ENCODE peak calls at places on chromosome 5, in four cellular contexts. T is AG04450, E is BE2C, M is body of pancreas. A is an unnamed sample.

GRCh38 chr5:67010684-67011409 is 185.8 kb downstream of the CD180 start:
- DNase-seq in E (no peak), M (no peak), T (peak), A (no peak)

GRCh38 chr5:119386945-119387344 is 31.1 kb downstream of the TNFAIP8 start:
- DNase-seq in E (no peak), T (no peak), M (peak), A (no peak)

GRCh38 chr5:72205431-72206009 is 98.2 kb downstream of the MAP1B start:
- DNase-seq in M (no peak), T (no peak), E (no peak), A (no peak)

GRCh38 chr5:93100433-93100832 is 480.6 kb downstream of the NR2F1-AS1 start:
- DNase-seq in M (no peak), E (no peak), T (no peak), A (no peak)

GRCh38 chr5:145976431-145977155 is 40.2 kb downstream of the SH3RF2 start:
- DNase-seq in E (no peak), T (no peak), M (peak), A (no peak)

GRCh38 chr5:180026725-180027448 is 44.7 kb downstream of the RNF130 start:
- DNase-seq in T (no peak), M (no peak), E (no peak), A (no peak)

GRCh38 chr5:83846601-83847000 is 125.9 kb upstream of the HAPLN1 start:
- DNase-seq in M (no peak), T (no peak), E (peak), A (no peak)

GRCh38 chr5:177300971-177301370 is 2.5 kb downstream of the RAB24 start:
- DNase-seq in E (no peak), T (no peak), M (no peak), A (no peak)

GRCh38 chr5:107215581-107215980 is 455.2 kb downstream of the EFNA5 start:
- DNase-seq in E (no peak), T (no peak), M (no peak), A (no peak)

GRCh38 chr5:135739383-135739961 is 95.0 kb upstream of the SLC25A48 start:
- DNase-seq in M (no peak), T (no peak), E (no peak), A (no peak)

GRCh38 chr5:173671121-173671949 is 54.9 kb upstream of the BOD1 start:
- DNase-seq in M (peak), E (peak), T (no peak), A (no peak)

GRCh38 chr5:33230467-33231078 is 210.2 kb upstream of the TARS1 start:
- DNase-seq in E (no peak), T (no peak), M (no peak), A (no peak)

GRCh38 chr5:157371655-157372471 is 88.2 kb upstream of the NIPAL4 start:
- DNase-seq in M (no peak), T (no peak), E (no peak), A (no peak)

DNA sequence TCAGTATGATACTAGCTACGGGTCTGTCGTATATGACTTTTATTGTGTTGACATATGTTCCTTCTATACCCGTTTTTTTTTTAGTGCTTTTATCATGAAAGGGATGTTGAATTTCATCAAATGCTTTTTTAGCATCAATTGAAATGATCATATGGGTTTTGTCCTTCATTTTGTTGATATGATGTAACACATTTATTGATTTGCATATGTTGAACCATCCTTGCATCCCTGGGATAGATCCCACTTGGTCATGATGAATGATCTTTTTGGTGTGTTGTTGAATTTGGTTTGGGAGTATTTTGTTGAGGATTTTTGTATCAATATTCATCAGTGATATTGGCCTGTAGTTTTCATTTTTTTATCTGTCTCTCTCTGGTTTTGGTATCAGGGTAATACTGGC is 50.9 kb downstream of the OSMR start:
- DNase-seq in E (no peak), M (no peak), T (no peak), A (no peak)
- H3K4me3 ChIP-seq in E (no peak), M (no peak), T (no peak), A (no peak)

DNA sequence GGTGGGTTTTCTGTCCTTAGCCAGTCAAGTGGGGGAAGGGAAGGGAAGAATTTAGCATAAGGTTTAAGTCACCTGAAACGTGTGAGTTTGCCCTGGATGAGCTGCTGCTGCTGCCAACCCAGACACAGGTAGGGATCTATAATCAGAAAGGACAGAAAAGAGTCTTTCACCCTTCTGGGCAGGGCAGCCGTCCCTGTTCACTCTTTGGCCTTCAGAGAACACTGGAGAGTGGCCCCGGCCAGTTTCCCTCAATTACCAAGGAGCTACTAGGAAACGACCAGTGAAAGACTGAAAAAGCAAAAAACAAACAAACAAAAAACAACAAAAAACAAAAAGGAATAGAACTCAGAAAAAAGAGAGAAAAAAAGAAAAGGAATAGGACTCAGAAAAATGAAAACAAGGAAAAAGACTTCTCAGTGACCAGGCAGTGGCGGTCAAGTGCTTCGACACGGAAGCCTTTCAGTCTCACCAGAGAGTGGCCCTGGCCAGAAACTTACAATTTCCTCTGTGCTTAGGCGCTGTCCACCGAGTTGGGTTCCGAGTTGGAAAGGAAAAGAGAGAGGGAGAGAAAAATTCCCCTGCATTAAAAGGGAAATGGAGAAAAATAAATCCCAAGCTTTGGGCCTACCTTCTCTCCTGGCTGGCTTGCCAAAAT is 2.5 kb upstream of the GM2A start:
- DNase-seq in E (no peak), M (no peak), T (no peak), A (no peak)
- H3K4me3 ChIP-seq in E (no peak), M (no peak), T (no peak), A (no peak)

DNA sequence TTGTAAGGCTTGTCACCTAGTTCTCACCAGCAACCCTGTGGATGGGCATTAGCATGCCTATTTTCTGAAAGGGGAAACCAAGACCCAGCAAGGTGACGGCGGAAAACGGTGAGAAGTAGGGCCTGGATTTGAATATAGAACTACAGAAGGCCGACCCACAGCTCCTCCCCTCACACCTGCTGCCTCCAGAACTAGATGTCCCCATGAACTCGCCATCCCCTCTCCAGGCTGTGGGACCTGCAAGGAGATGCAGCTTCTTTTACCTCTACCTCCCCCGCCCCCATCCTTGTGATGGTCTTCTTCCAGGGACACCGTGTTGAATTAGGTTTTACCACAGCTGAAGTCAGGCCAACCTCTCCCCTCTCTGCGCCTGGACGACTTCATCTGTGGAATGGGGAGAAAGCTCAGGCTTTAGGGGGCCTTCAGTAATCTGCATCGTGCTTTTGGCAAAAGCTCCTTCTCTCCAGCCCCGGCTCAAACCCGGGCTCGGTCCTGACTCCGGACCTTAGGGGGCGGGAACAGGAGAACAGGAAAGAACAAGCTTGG is 4.2 kb upstream of the MSX2 start:
- DNase-seq in E (no peak), T (no peak), M (no peak), A (no peak)
- H3K4me3 ChIP-seq in E (no peak), T (no peak), M (no peak), A (no peak)

DNA sequence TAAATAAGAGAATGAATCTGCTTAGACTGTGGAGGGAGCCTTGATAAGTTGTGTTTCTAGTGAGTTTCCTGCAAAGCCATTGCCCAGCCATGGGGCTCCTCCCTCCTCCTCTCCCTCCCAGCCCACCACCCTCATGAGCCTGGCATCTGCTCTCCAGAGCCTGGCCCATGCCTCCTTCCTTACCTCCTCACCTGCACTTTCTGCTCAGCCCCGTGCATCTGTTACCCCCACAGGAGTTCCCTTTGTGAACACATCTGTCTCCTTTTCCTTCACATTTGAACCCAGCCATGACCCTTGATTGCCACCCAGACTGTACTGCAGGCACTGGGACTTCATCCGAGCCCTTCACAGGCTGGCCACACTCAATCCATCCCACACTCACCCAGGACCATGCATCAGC is 395.6 kb downstream of the IRX2 start:
- DNase-seq in E (no peak), M (no peak), T (no peak), A (no peak)
- H3K4me3 ChIP-seq in E (no peak), M (no peak), T (no peak), A (no peak)

GRCh38 chr5:14209836-14210235 is 66.7 kb downstream of the TRIO start:
- DNase-seq in T (no peak), E (no peak), M (no peak), A (no peak)

GRCh38 chr5:14206028-14206725 is 63.0 kb downstream of the TRIO start:
- DNase-seq in T (no peak), E (no peak), M (no peak), A (no peak)

GRCh38 chr5:14209222-14209822 is 66.2 kb downstream of the TRIO start:
- DNase-seq in M (no peak), T (no peak), E (no peak), A (no peak)

GRCh38 chr5:14210729-14211128 is 67.6 kb downstream of the TRIO start:
- DNase-seq in T (no peak), M (no peak), E (no peak), A (no peak)

GRCh38 chr5:14208071-14209021 is 65.2 kb downstream of the TRIO start:
- DNase-seq in T (peak), E (no peak), M (no peak), A (no peak)
- H3K4me3 ChIP-seq in T (peak), E (no peak), M (no peak), A (no peak)

GRCh38 chr5:140548300-140548688 is 832 bp downstream of the EIF4EBP3 start:
- DNase-seq in M (peak), E (no peak), T (no peak), A (no peak)
- H3K4me3 ChIP-seq in M (no peak), E (peak), T (peak), A (peak)

GRCh38 chr5:168059111-168059510 is 232.3 kb upstream of the WWC1 start:
- DNase-seq in M (no peak), E (no peak), T (no peak), A (no peak)

GRCh38 chr5:168066536-168067208 is 224.8 kb upstream of the WWC1 start:
- DNase-seq in E (no peak), M (no peak), T (no peak), A (no peak)

GRCh38 chr5:168064457-168064856 is 227.0 kb upstream of the WWC1 start:
- DNase-seq in M (no peak), E (no peak), T (no peak), A (no peak)

GRCh38 chr5:168070761-168071160 is 220.7 kb upstream of the WWC1 start:
- DNase-seq in T (no peak), E (no peak), M (no peak), A (no peak)

DNA sequence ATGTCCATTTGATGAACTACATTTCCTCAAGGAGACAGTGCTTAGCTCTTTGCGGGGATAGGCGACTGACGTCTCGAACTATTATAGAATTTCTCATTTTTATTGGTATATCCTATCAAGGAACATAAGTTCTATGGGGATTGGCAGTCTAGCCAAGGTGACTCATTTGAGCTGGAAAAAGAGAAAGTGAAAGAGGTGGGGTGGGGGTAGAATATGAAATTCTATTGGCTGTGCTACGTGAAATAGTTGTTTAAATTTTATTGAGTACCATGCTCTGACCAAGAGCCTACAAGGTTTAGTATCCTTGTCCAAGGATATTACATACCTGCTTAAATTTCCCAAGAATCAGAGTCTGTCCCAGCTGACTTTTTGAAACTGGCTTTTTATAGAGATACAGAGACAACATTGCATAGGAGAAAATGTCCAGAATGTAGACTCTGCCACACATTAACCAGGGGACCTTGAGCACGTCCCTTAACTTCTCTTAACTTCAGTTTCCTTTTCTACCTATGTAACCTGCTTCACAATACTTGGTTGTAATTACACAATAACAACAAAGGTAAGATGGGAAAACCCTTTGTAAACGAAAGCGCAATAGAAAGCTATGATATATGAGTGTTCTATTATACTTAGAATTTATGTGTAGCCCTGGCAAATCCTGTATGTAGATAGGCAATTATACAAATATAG is 226.4 kb upstream of the WWC1 start:
- DNase-seq in E (no peak), T (no peak), M (no peak), A (no peak)
- H3K4me3 ChIP-seq in E (no peak), T (no peak), M (no peak), A (no peak)

DNA sequence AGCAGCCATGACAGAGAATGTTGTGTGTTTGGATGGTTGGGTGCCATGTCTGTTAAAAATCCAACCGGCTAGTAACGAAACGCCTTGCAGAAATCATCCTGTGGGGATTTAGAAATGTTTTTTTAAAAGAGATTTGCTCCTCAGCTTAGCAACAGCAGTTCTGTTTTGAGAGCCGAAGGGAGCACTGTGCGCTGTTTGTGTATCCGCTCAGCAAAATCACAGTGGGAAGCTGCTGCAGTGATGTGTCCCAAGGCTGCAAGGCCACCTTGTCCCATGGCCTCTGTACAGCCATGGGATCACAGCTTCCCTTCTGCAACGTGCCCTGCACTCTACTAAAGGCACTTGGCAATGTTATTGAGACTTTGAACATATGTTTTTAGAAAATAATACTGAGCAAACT is 40.9 kb downstream of the TRIO start:
- DNase-seq in T (no peak), M (no peak), E (no peak), A (no peak)
- H3K4me3 ChIP-seq in T (peak), M (no peak), E (no peak), A (no peak)

GRCh38 chr5:78113689-78114088 is 180.8 kb downstream of the AP3B1 start:
- DNase-seq in E (no peak), T (no peak), M (no peak), A (peak)
- H3K4me3 ChIP-seq in E (no peak), T (no peak), M (no peak), A (no peak)

A was measured in Peyer's patch.